ENCODE peak calls at places on chromosomes 13 and 19, in nine cellular contexts. B is DND-41; P is mucosa of descending colon; G is mammary epithelial cell; F is effector memory CD4-positive, alpha-beta T cell; N is ovary; Q is heart right ventricle; X is naive thymus-derived CD4-positive, alpha-beta T cell; R is HCT116. W is an unnamed sample. For H3K4me1, the result is how much of the 10 kb centered on the place peaks cover.

GRCh38 chr13:39597828-39598227 is 5.2 kb downstream of the LHFPL6 start:
- DNase-seq in B (no peak), P (no peak), G (no peak), F (no peak), N (no peak), Q (no peak), X (no peak), R (no peak), W (no peak)

GRCh38 chr13:44439615-44440014 is 66.0 kb downstream of the SERP2 start:
- DNase-seq in B (no peak), P (no peak), G (no peak), F (no peak), N (no peak), Q (no peak), X (no peak), R (no peak), W (no peak)

GRCh38 chr13:53191091-53191490 is 162.5 kb downstream of the OLFM4 start:
- DNase-seq in B (no peak), P (no peak), G (no peak), F (no peak), N (no peak), Q (no peak), X (no peak), R (no peak), W (no peak)

GRCh38 chr19:3304871-3305423 is 61.4 kb upstream of the NFIC start:
- DNase-seq in B (peak), P (no peak), G (peak), F (peak), N (peak), Q (peak), X (peak), R (peak), W (peak)

GRCh38 chr13:47890146-47890814 is 110.8 kb downstream of the SUCLA2 start:
- DNase-seq in B (peak), P (no peak), G (no peak), F (no peak), N (no peak), Q (no peak), X (peak), R (no peak), W (no peak)

GRCh38 chr19:29294343-29294811 is 81.4 kb upstream of the UQCRFS1 start:
- DNase-seq in B (no peak), P (no peak), G (no peak), F (no peak), N (no peak), Q (no peak), X (no peak), R (no peak), W (no peak)

GRCh38 chr19:28920269-28921066 is 292.5 kb downstream of the UQCRFS1 start:
- DNase-seq in B (no peak), P (no peak), G (no peak), F (no peak), N (no peak), Q (no peak), X (no peak), R (no peak), W (no peak)

GRCh38 chr13:94559201-94559795 is 36.7 kb downstream of the TGDS start:
- DNase-seq in B (peak), P (no peak), G (no peak), F (no peak), N (no peak), Q (no peak), X (peak), R (no peak), W (no peak)

GRCh38 chr13:69213331-69213850 is 894.2 kb upstream of the ATXN8OS start:
- DNase-seq in B (no peak), P (no peak), G (no peak), F (no peak), N (no peak), Q (no peak), X (no peak), R (no peak), W (no peak)

GRCh38 chr13:41675306-41675705 is 218.0 kb downstream of the RGCC start:
- DNase-seq in B (no peak), P (no peak), G (no peak), F (no peak), N (no peak), Q (no peak), X (no peak), R (no peak), W (no peak)

DNA sequence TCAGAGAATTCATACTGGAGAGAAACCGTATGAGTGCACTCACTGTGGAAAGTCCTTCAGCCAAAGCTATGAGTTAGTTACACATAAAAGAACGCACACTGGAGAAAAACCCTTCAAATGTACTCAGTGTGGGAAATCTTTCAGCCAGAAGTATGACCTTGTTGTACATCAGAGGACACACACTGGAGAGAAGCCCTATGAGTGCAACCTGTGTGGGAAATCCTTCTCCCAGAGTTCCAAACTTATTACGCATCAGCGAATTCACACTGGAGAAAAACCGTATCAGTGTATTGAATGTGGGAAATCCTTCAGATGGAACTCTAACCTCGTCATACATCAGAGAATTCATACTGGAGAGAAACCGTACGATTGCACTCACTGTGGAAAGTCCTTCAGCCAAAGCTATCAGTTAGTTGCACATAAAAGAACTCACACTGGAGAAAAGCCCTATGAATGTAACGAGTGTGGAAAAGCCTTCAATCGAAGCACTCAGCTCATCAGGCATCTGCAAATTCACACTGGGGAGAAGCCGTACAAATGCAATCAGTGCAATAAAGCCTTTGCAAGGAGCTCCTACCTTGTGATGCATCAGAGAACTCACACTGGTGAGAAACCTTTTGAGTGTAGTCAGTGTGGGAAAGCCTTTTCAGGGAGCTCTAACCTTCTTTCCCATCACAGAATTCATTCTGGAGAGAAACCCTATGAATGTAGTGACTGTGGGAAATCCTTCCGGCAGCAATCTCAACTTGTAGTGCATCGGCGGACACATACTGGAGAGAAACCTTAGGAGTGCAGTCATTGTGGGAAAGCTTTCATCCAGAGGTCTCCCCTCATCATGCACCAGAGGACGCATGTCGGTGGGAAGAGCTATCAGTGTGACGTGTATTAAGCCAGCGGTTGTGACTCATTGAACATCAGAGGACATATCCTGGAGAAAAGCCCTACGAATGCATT is 16.5 kb upstream of the ZNF8 start:
- DNase-seq in B (no peak), P (no peak), G (peak), F (no peak), N (no peak), Q (no peak), X (no peak), R (no peak), W (no peak)
- H3K4me3 ChIP-seq in B (peak), P (no peak), G (no peak), F (no peak), N (no peak), Q (no peak), X (peak), R (no peak), W (no peak)

DNA sequence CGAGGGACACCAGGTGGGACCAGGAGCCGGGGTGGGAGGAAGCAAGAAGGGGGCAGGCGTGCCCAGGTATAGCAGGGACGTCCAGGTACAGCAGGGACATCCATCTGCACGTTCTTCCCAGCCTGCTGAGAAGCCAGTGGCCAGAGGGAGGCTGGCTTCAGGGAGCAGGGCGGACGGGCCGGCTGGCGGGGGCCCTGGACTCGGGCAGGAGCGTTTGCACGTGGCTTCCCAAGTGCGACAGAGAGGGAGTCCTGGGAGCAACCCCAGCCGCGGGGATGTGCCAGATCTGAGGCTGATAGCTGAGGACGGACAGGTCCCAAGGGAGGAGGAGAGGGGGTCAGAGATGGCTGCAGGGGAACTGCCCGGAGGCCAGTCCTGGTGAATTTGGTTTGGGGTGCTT is 36.7 kb downstream of the MYO9B start:
- DNase-seq in B (no peak), P (no peak), G (no peak), F (no peak), N (no peak), Q (no peak), X (no peak), R (no peak), W (no peak)
- H3K4me1 ChIP-seq in B (under half), P (under half), G (under half), F (under half), N (under half), Q (under half), X (under half), R (under half), W (under half)

GRCh38 chr13:75398072-75398471 is 83.9 kb downstream of the TBC1D4 start:
- DNase-seq in B (no peak), P (no peak), G (no peak), F (no peak), N (no peak), Q (no peak), X (no peak), R (no peak), W (no peak)
- H3K4me3 ChIP-seq in B (no peak), P (no peak), G (no peak), F (no peak), N (no peak), Q (no peak), X (no peak), R (no peak), W (no peak)

GRCh38 chr19:7115721-7116120 is 46.2 kb downstream of the ZNF557 start:
- DNase-seq in B (no peak), P (no peak), G (no peak), F (no peak), N (no peak), Q (no peak), X (no peak), R (no peak), W (no peak)

GRCh38 chr19:7112675-7113074 is 43.2 kb downstream of the ZNF557 start:
- DNase-seq in B (no peak), P (no peak), G (no peak), F (no peak), N (no peak), Q (no peak), X (no peak), R (no peak), W (no peak)

GRCh38 chr19:7109678-7110289 is 40.3 kb downstream of the ZNF557 start:
- DNase-seq in B (no peak), P (no peak), G (no peak), F (no peak), N (no peak), Q (no peak), X (no peak), R (no peak), W (peak)

GRCh38 chr19:7117248-7117647 is 47.7 kb downstream of the ZNF557 start:
- DNase-seq in B (no peak), P (no peak), G (no peak), F (no peak), N (no peak), Q (no peak), X (no peak), R (no peak), W (no peak)

GRCh38 chr19:7113233-7113632 is 43.7 kb downstream of the ZNF557 start:
- DNase-seq in B (no peak), P (no peak), G (no peak), F (no peak), N (no peak), Q (no peak), X (no peak), R (no peak), W (no peak)
- H3K4me1 ChIP-seq in B (under half), P (under half), G (under half), F (under half), N (under half), Q (under half), X (under half), R (under half), W (under half)

GRCh38 chr13:29568731-29569130 is 26.8 kb downstream of the SLC7A1 start:
- DNase-seq in B (no peak), P (no peak), G (no peak), F (no peak), N (no peak), Q (no peak), X (no peak), R (no peak), W (no peak)

GRCh38 chr13:29572575-29572974 is 22.9 kb downstream of the SLC7A1 start:
- DNase-seq in B (no peak), P (peak), G (no peak), F (no peak), N (no peak), Q (no peak), X (no peak), R (no peak), W (no peak)

GRCh38 chr13:29569253-29570057 is 26.0 kb downstream of the SLC7A1 start:
- DNase-seq in B (no peak), P (no peak), G (no peak), F (no peak), N (no peak), Q (no peak), X (no peak), R (no peak), W (no peak)

GRCh38 chr13:29571876-29572570 is 23.5 kb downstream of the SLC7A1 start:
- DNase-seq in B (no peak), P (no peak), G (no peak), F (no peak), N (no peak), Q (no peak), X (no peak), R (no peak), W (no peak)

GRCh38 chr13:29570058-29570654 is 25.3 kb downstream of the SLC7A1 start:
- DNase-seq in B (no peak), P (no peak), G (no peak), F (no peak), N (no peak), Q (no peak), X (no peak), R (no peak), W (no peak)
- H3K4me3 ChIP-seq in B (no peak), P (no peak), G (no peak), F (no peak), N (no peak), Q (no peak), X (no peak), R (no peak), W (no peak)

GRCh38 chr19:40423227-40423566 is 2.6 kb downstream of the SERTAD1 start:
- DNase-seq in B (no peak), P (no peak), G (no peak), F (no peak), N (no peak), Q (no peak), X (no peak), R (no peak), W (no peak)
- H3K4me1 ChIP-seq in B (under half), P (under half), G (under half), F (under half), N (under half), Q (under half), X (under half), R (under half), W (under half)